ENCODE peak calls at places on chromosomes 2 and 18, in four cellular contexts. One of them, this sample, is unnamed.
A peak's percentile ranks its signal among the peaks of the same experiment; 100 is the strongest.

GRCh38 chr2:149885946-149886345 is 298.4 kb upstream of the MMADHC start:
- DNase-seq in K562: no peak
- DNase-seq in WTC11: no peak
- DNase-seq in H1: no peak
- DNase-seq in this sample: no peak

GRCh38 chr18:68840554-68841263 is 42.8 kb downstream of the CCDC102B start:
- DNase-seq in K562: no peak
- DNase-seq in WTC11: no peak
- DNase-seq in H1: no peak
- DNase-seq in this sample: no peak

GRCh38 chr18:75154997-75155396 is 53.9 kb downstream of the PTGR3 start:
- DNase-seq in K562: no peak
- DNase-seq in WTC11: no peak
- DNase-seq in H1: no peak
- DNase-seq in this sample: no peak

GRCh38 chr18:77201508-77201907 is 48.1 kb upstream of the GALR1 start:
- DNase-seq in K562: no peak
- DNase-seq in WTC11: no peak
- DNase-seq in H1: no peak
- DNase-seq in this sample: no peak

GRCh38 chr2:113886479-113887383 is 3.2 kb upstream of the ACTR3 start:
- DNase-seq in K562: peak; percentile 27
- DNase-seq in WTC11: no peak
- DNase-seq in H1: no peak
- DNase-seq in this sample: no peak

GRCh38 chr2:85131116-85131515 is 2.1 kb upstream of the TCF7L1 start:
- DNase-seq in K562: no peak
- DNase-seq in WTC11: peak; percentile 46
- DNase-seq in H1: no peak
- DNase-seq in this sample: peak; percentile 47

GRCh38 chr2:223943561-223944008 is 1.6 kb downstream of the WDFY1 start:
- DNase-seq in K562: peak; percentile 26
- DNase-seq in WTC11: no peak
- DNase-seq in H1: no peak
- DNase-seq in this sample: peak; percentile 29

GRCh38 chr18:10400534-10400933 is 53.9 kb upstream of the APCDD1 start:
- DNase-seq in K562: no peak
- DNase-seq in WTC11: no peak
- DNase-seq in H1: no peak
- DNase-seq in this sample: no peak

GRCh38 chr18:60146220-60146960 is 226.2 kb downstream of the MC4R start:
- DNase-seq in K562: peak; percentile 3
- DNase-seq in WTC11: no peak
- DNase-seq in H1: no peak
- DNase-seq in this sample: no peak

GRCh38 chr18:79904357-79905147 is 46.9 kb downstream of the SLC66A2 start:
- DNase-seq in K562: no peak
- DNase-seq in WTC11: no peak
- DNase-seq in H1: no peak
- DNase-seq in this sample: peak; percentile 23

GRCh38 chr18:68448736-68449135 is 266.2 kb downstream of the TMX3 start:
- DNase-seq in K562: no peak
- DNase-seq in WTC11: no peak
- DNase-seq in H1: no peak
- DNase-seq in this sample: no peak

GRCh38 chr2:85838181-85838580 is 50.6 kb downstream of the ST3GAL5 start:
- DNase-seq in K562: peak; percentile 26
- DNase-seq in WTC11: peak; percentile 29
- DNase-seq in H1: no peak
- DNase-seq in this sample: no peak

GRCh38 chr2:147696426-147696825 is 148.4 kb upstream of the ACVR2A start:
- DNase-seq in K562: no peak
- DNase-seq in WTC11: no peak
- DNase-seq in H1: no peak
- DNase-seq in this sample: no peak

GRCh38 chr2:242046184-242046826 is 176.8 kb downstream of the RTP5 start:
- DNase-seq in K562: no peak
- DNase-seq in WTC11: peak; percentile 48
- DNase-seq in H1: no peak
- DNase-seq in this sample: peak; percentile 72

GRCh38 chr18:2146092-2146491 is 425.2 kb downstream of the METTL4 start:
- DNase-seq in K562: no peak
- DNase-seq in WTC11: no peak
- DNase-seq in H1: no peak
- DNase-seq in this sample: no peak

GRCh38 chr2:54013996-54014395 is 43.2 kb upstream of the PSME4 start:
- DNase-seq in K562: no peak
- DNase-seq in WTC11: no peak
- DNase-seq in H1: no peak
- DNase-seq in this sample: no peak

GRCh38 chr18:5490753-5491240 is 53.0 kb downstream of the EPB41L3 start:
- DNase-seq in K562: no peak
- DNase-seq in WTC11: no peak
- DNase-seq in H1: no peak
- DNase-seq in this sample: no peak

GRCh38 chr2:129857200-129857599 is 122.3 kb upstream of the RAB6C start:
- DNase-seq in K562: no peak
- DNase-seq in WTC11: no peak
- DNase-seq in H1: no peak
- DNase-seq in this sample: no peak

GRCh38 chr2:240596491-240596931 is 10.0 kb downstream of the CAPN10 start:
- DNase-seq in K562: no peak
- DNase-seq in WTC11: no peak
- DNase-seq in H1: no peak
- DNase-seq in this sample: no peak

GRCh38 chr18:76955529-76956170 is 133.3 kb downstream of the ZNF236 start:
- DNase-seq in K562: no peak
- DNase-seq in WTC11: no peak
- DNase-seq in H1: no peak
- DNase-seq in this sample: no peak

GRCh38 chr2:214069254-214069653 is 341.6 kb upstream of the VWC2L start:
- DNase-seq in K562: no peak
- DNase-seq in WTC11: no peak
- DNase-seq in H1: no peak
- DNase-seq in this sample: peak; percentile 14

GRCh38 chr2:24009680-24010476 is at the start of gene MFSD2B:
- DNase-seq in K562: peak; percentile 68
- DNase-seq in WTC11: peak; percentile 45
- DNase-seq in H1: no peak
- DNase-seq in this sample: peak; percentile 86

DNA sequence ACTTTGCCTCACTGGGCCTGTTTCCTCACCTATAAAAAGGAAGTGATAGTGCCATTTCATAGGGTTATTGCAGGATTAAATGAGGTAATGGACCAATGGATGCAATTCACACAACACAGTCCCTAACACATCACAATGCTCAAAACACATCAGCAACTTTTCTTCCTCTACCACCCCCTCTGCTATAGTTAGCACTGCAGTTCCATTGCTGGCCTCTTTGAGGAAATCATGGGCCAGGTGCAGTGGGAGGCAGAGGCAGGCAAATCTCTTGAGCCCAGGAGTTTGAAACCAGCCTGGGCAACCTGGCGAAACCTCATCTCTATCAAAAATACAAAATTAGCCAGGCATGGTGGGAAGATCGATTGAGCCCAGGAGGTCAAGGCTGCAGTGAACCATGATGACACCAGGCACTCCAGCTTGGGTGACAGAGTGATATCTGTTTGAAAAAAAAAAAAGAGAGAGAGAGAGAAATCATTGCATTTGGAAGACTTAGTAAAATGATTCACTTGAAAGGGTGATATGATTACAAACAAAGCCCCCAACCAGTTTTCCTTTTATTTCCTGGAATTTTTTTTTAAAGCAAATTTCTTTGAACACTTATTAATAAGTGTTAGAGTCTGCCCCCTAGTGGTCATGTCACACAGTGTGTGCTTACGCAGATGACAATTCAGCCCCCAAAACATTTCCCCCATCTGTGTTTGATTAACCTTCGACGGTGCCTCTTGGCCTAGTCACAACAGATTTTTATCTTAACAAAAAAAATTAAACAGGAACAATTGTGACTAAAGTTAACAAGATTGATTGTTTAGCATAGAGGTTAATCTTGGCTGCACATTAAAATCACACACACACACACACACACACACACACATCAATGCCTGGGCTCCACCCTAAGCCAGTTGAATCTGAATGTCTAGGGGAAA is 88.7 kb upstream of the BCL11A start:
- DNase-seq in K562: peak; percentile 46
- DNase-seq in WTC11: peak; percentile 39
- DNase-seq in H1: no peak
- DNase-seq in this sample: peak; percentile 59
- TF ChIP-seq TEAD4 in K562: no peak
- TF ChIP-seq TEAD4 in WTC11: no peak
- TF ChIP-seq TEAD4 in H1: no peak
- TF ChIP-seq TEAD4 in this sample: no peak

DNA sequence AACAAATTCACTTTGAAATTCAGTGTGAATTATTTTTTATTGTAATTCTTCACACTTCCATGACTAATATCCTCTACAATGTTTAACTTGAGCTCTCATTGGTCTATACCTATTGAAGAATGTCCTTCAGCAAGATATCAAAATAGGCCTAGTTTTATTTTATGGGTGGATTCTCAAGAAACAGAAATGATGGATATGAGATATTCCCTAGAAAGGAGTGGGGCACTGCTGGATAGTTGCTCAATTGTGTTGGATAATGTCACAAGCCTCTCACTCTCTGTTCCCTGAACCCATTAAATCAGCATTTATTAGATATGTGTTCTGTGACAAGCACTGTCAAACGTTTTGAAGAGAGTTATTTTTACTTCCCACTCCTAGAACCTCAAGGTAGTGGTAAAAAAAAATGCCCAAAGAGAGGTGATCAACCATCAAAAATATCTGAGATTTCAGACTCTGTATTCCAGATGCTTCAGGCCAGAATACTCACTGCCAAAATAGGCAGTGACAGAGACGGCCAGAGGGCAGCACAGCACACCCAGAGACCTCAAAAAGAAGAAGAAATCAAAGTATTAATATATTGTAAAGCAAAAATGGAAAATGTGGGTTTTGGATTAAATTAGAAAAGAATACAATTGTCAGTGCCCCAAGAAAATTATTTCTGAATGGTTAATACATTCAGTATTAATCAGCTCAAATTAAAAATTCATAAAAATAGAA is 87.6 kb downstream of the TRIB2 start:
- DNase-seq in K562: no peak
- DNase-seq in WTC11: no peak
- DNase-seq in H1: no peak
- DNase-seq in this sample: no peak
- TF ChIP-seq TEAD4 in K562: no peak
- TF ChIP-seq TEAD4 in WTC11: no peak
- TF ChIP-seq TEAD4 in H1: no peak
- TF ChIP-seq TEAD4 in this sample: no peak

DNA sequence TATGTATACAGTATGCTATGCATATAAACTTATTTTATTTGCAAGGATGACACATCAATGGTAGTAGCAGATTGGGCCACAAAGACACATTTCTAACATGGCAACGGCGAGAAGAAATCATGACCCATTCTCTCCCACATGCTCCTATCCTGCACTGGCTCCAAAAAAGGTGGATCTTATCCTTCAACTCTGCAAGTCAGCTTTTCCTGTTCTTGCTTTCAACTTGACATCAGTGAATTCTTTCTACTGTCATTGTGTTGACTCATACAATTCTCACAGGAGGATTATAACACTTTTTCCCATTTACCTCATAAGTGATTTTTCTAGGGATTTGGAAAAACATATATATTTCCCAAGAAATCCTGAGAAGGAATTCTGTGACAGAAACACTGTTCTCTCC is 53.1 kb downstream of the ACVR1 start:
- DNase-seq in K562: no peak
- DNase-seq in WTC11: no peak
- DNase-seq in H1: no peak
- DNase-seq in this sample: no peak
- TF ChIP-seq TEAD4 in K562: no peak
- TF ChIP-seq TEAD4 in WTC11: no peak
- TF ChIP-seq TEAD4 in H1: no peak
- TF ChIP-seq TEAD4 in this sample: no peak

GRCh38 chr2:122194546-122194945 is 439.1 kb downstream of the TSN start:
- DNase-seq in K562: no peak
- DNase-seq in WTC11: no peak
- DNase-seq in H1: no peak
- DNase-seq in this sample: no peak

GRCh38 chr2:122193622-122194021 is 438.2 kb downstream of the TSN start:
- DNase-seq in K562: peak; percentile 41
- DNase-seq in WTC11: no peak
- DNase-seq in H1: no peak
- DNase-seq in this sample: no peak

GRCh38 chr2:122186761-122187222 is 431.3 kb downstream of the TSN start:
- DNase-seq in K562: peak; percentile 17
- DNase-seq in WTC11: no peak
- DNase-seq in H1: no peak
- DNase-seq in this sample: no peak

DNA sequence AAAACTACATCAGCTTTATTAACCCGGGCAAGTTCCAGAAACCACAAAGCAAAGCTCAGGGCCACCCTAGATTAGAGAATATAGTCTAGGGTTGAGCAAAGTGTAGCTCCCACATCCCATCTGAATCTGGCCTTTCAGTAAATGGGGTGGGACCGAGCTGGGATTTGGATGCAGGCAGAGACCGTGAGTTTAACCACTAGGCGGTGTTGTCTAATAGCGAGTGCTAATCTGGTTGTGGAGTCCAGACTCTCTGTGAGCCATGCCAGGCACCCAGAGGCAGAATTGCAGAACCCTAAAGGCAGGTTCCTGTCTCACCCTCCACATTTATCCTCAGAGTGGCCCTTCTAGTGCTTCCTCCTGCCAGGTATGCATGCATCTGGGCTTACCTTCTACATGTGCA is 435.9 kb downstream of the TSN start:
- DNase-seq in K562: peak; percentile 50
- DNase-seq in WTC11: peak; percentile 73
- DNase-seq in H1: no peak
- DNase-seq in this sample: peak; percentile 55
- TF ChIP-seq TEAD4 in K562: no peak
- TF ChIP-seq TEAD4 in WTC11: no peak
- TF ChIP-seq TEAD4 in H1: no peak
- TF ChIP-seq TEAD4 in this sample: no peak

GRCh38 chr2:22812065-22812680 is 572.8 kb upstream of the KLHL29 start:
- DNase-seq in K562: no peak
- DNase-seq in WTC11: no peak
- DNase-seq in H1: no peak
- DNase-seq in this sample: no peak
- TF ChIP-seq TEAD4 in K562: no peak
- TF ChIP-seq TEAD4 in WTC11: no peak
- TF ChIP-seq TEAD4 in H1: no peak
- TF ChIP-seq TEAD4 in this sample: no peak

This sample was measured in SK-N-SH.